ENCODE peak calls at places on chromosome 2, in nine cellular contexts. One of them, this sample, is unnamed. For H3K4me1, the result is how much of the 10 kb centered on the place peaks cover.

GRCh38 chr2:96527052-96527964 is 9.2 kb upstream of the ARID5A start:
- DNase-seq in testis: no peak
- DNase-seq in Peyer's patch: no peak
- DNase-seq in A549: no peak
- DNase-seq in transverse colon: peak
- DNase-seq in esophagus muscularis mucosa: no peak
- DNase-seq in HCT116: no peak
- DNase-seq in spleen: peak
- DNase-seq in prostate gland: no peak
- DNase-seq in this sample: no peak

GRCh38 chr2:235006986-235007385 is 55.2 kb downstream of the SH3BP4 start:
- DNase-seq in testis: no peak
- DNase-seq in Peyer's patch: no peak
- DNase-seq in A549: no peak
- DNase-seq in transverse colon: no peak
- DNase-seq in esophagus muscularis mucosa: no peak
- DNase-seq in HCT116: no peak
- DNase-seq in spleen: no peak
- DNase-seq in prostate gland: no peak
- DNase-seq in this sample: no peak

GRCh38 chr2:2234398-2234797 is 96.7 kb downstream of the MYT1L start:
- DNase-seq in testis: no peak
- DNase-seq in Peyer's patch: no peak
- DNase-seq in A549: no peak
- DNase-seq in transverse colon: no peak
- DNase-seq in esophagus muscularis mucosa: no peak
- DNase-seq in HCT116: no peak
- DNase-seq in spleen: no peak
- DNase-seq in prostate gland: no peak
- DNase-seq in this sample: peak

GRCh38 chr2:214107731-214108130 is 303.1 kb upstream of the VWC2L start:
- DNase-seq in testis: no peak
- DNase-seq in Peyer's patch: no peak
- DNase-seq in A549: no peak
- DNase-seq in transverse colon: no peak
- DNase-seq in esophagus muscularis mucosa: no peak
- DNase-seq in HCT116: no peak
- DNase-seq in spleen: no peak
- DNase-seq in prostate gland: no peak
- DNase-seq in this sample: no peak

GRCh38 chr2:112728384-112729175 is 7.8 kb downstream of the NT5DC4 start:
- DNase-seq in testis: no peak
- DNase-seq in Peyer's patch: no peak
- DNase-seq in A549: no peak
- DNase-seq in transverse colon: no peak
- DNase-seq in esophagus muscularis mucosa: peak
- DNase-seq in HCT116: no peak
- DNase-seq in spleen: peak
- DNase-seq in prostate gland: no peak
- DNase-seq in this sample: peak

GRCh38 chr2:28326873-28327495 is 65.7 kb upstream of the FOSL2 start:
- DNase-seq in testis: peak
- DNase-seq in Peyer's patch: no peak
- DNase-seq in A549: no peak
- DNase-seq in transverse colon: no peak
- DNase-seq in esophagus muscularis mucosa: peak
- DNase-seq in HCT116: no peak
- DNase-seq in spleen: no peak
- DNase-seq in prostate gland: no peak
- DNase-seq in this sample: no peak

GRCh38 chr2:169041594-169041993 is 10.5 kb upstream of the ABCB11 start:
- DNase-seq in testis: no peak
- DNase-seq in Peyer's patch: no peak
- DNase-seq in A549: no peak
- DNase-seq in transverse colon: no peak
- DNase-seq in esophagus muscularis mucosa: no peak
- DNase-seq in HCT116: no peak
- DNase-seq in spleen: no peak
- DNase-seq in prostate gland: no peak
- DNase-seq in this sample: no peak

GRCh38 chr2:24930768-24931167 is 10.7 kb upstream of the ADCY3 start:
- DNase-seq in testis: no peak
- DNase-seq in Peyer's patch: no peak
- DNase-seq in A549: no peak
- DNase-seq in transverse colon: no peak
- DNase-seq in esophagus muscularis mucosa: no peak
- DNase-seq in HCT116: no peak
- DNase-seq in spleen: peak
- DNase-seq in prostate gland: no peak
- DNase-seq in this sample: no peak

GRCh38 chr2:101892377-101892776 is 99.4 kb upstream of the IL1R2 start:
- DNase-seq in testis: no peak
- DNase-seq in Peyer's patch: no peak
- DNase-seq in A549: no peak
- DNase-seq in transverse colon: no peak
- DNase-seq in esophagus muscularis mucosa: no peak
- DNase-seq in HCT116: no peak
- DNase-seq in spleen: no peak
- DNase-seq in prostate gland: no peak
- DNase-seq in this sample: no peak

GRCh38 chr2:166234112-166234846 is 106.5 kb upstream of the SCN1A start:
- DNase-seq in testis: no peak
- DNase-seq in Peyer's patch: no peak
- DNase-seq in A549: peak
- DNase-seq in transverse colon: no peak
- DNase-seq in esophagus muscularis mucosa: no peak
- DNase-seq in HCT116: no peak
- DNase-seq in spleen: no peak
- DNase-seq in prostate gland: no peak
- DNase-seq in this sample: no peak

GRCh38 chr2:136131484-136131960 is 13.6 kb upstream of the CXCR4 start:
- DNase-seq in testis: no peak
- DNase-seq in Peyer's patch: no peak
- DNase-seq in A549: no peak
- DNase-seq in transverse colon: no peak
- DNase-seq in esophagus muscularis mucosa: no peak
- DNase-seq in HCT116: no peak
- DNase-seq in spleen: no peak
- DNase-seq in prostate gland: no peak
- DNase-seq in this sample: no peak

DNA sequence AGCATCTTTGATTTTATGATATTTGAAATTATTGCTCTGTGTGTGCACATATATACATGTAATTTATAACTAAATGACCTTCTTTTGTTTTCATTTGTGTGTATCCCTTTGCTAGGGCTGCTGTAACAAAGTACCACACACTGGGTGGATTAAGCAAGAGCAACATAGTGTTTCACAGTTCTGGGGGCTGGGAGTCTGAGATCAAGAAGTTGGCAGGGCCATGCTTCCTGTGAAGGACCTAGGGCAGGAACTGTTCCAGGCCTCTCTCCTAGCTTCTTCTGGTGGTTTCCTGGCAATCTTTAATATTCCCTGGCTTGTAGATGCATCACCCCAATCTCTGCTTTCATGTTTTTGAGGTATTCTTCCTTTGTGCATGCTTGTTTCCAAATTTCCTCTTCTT is 1043.9 kb downstream of the TSN start:
- DNase-seq in testis: no peak
- DNase-seq in Peyer's patch: no peak
- DNase-seq in A549: no peak
- DNase-seq in transverse colon: no peak
- DNase-seq in esophagus muscularis mucosa: no peak
- DNase-seq in HCT116: no peak
- DNase-seq in spleen: no peak
- DNase-seq in prostate gland: no peak
- DNase-seq in this sample: no peak
- H3K4me1 ChIP-seq in testis: under half
- H3K4me1 ChIP-seq in Peyer's patch: under half
- H3K4me1 ChIP-seq in A549: under half
- H3K4me1 ChIP-seq in transverse colon: under half
- H3K4me1 ChIP-seq in esophagus muscularis mucosa: under half
- H3K4me1 ChIP-seq in HCT116: under half
- H3K4me1 ChIP-seq in spleen: under half
- H3K4me1 ChIP-seq in prostate gland: under half
- H3K4me1 ChIP-seq in this sample: under half

GRCh38 chr2:27216416-27217137 is 592 bp upstream of the CAD start:
- DNase-seq in testis: no peak
- DNase-seq in Peyer's patch: no peak
- DNase-seq in A549: no peak
- DNase-seq in transverse colon: no peak
- DNase-seq in esophagus muscularis mucosa: no peak
- DNase-seq in HCT116: no peak
- DNase-seq in spleen: peak
- DNase-seq in prostate gland: no peak
- DNase-seq in this sample: no peak

GRCh38 chr2:27214936-27215335 is 2.2 kb upstream of the CAD start:
- DNase-seq in testis: no peak
- DNase-seq in Peyer's patch: no peak
- DNase-seq in A549: no peak
- DNase-seq in transverse colon: no peak
- DNase-seq in esophagus muscularis mucosa: no peak
- DNase-seq in HCT116: no peak
- DNase-seq in spleen: no peak
- DNase-seq in prostate gland: no peak
- DNase-seq in this sample: no peak

GRCh38 chr2:27220091-27220490 is 2.9 kb downstream of the CAD start:
- DNase-seq in testis: no peak
- DNase-seq in Peyer's patch: no peak
- DNase-seq in A549: no peak
- DNase-seq in transverse colon: no peak
- DNase-seq in esophagus muscularis mucosa: no peak
- DNase-seq in HCT116: no peak
- DNase-seq in spleen: no peak
- DNase-seq in prostate gland: no peak
- DNase-seq in this sample: no peak

GRCh38 chr2:27218614-27219013 is 1.4 kb downstream of the CAD start:
- DNase-seq in testis: no peak
- DNase-seq in Peyer's patch: no peak
- DNase-seq in A549: no peak
- DNase-seq in transverse colon: no peak
- DNase-seq in esophagus muscularis mucosa: no peak
- DNase-seq in HCT116: no peak
- DNase-seq in spleen: no peak
- DNase-seq in prostate gland: no peak
- DNase-seq in this sample: no peak

GRCh38 chr2:27217173-27218121 is at the start of gene CAD:
- DNase-seq in testis: peak
- DNase-seq in Peyer's patch: peak
- DNase-seq in A549: peak
- DNase-seq in transverse colon: peak
- DNase-seq in esophagus muscularis mucosa: peak
- DNase-seq in HCT116: peak
- DNase-seq in spleen: peak
- DNase-seq in prostate gland: peak
- DNase-seq in this sample: peak
- TF ChIP-seq POLR2A in testis: no peak
- TF ChIP-seq POLR2A in Peyer's patch: no peak
- TF ChIP-seq POLR2A in A549: peak
- TF ChIP-seq POLR2A in transverse colon: peak
- TF ChIP-seq POLR2A in esophagus muscularis mucosa: no peak
- TF ChIP-seq POLR2A in HCT116: peak
- TF ChIP-seq POLR2A in spleen: no peak
- TF ChIP-seq POLR2A in prostate gland: no peak
- TF ChIP-seq POLR2A in this sample: no peak

GRCh38 chr2:159149786-159150185 is 136.7 kb downstream of the WDSUB1 start:
- DNase-seq in testis: no peak
- DNase-seq in Peyer's patch: no peak
- DNase-seq in A549: no peak
- DNase-seq in transverse colon: no peak
- DNase-seq in esophagus muscularis mucosa: no peak
- DNase-seq in HCT116: no peak
- DNase-seq in spleen: no peak
- DNase-seq in prostate gland: no peak
- DNase-seq in this sample: no peak

GRCh38 chr2:159147687-159148086 is 138.8 kb downstream of the WDSUB1 start:
- DNase-seq in testis: no peak
- DNase-seq in Peyer's patch: no peak
- DNase-seq in A549: no peak
- DNase-seq in transverse colon: no peak
- DNase-seq in esophagus muscularis mucosa: no peak
- DNase-seq in HCT116: no peak
- DNase-seq in spleen: no peak
- DNase-seq in prostate gland: no peak
- DNase-seq in this sample: no peak

GRCh38 chr2:159150208-159150607 is 136.3 kb downstream of the WDSUB1 start:
- DNase-seq in testis: no peak
- DNase-seq in Peyer's patch: no peak
- DNase-seq in A549: no peak
- DNase-seq in transverse colon: no peak
- DNase-seq in esophagus muscularis mucosa: no peak
- DNase-seq in HCT116: no peak
- DNase-seq in spleen: no peak
- DNase-seq in prostate gland: no peak
- DNase-seq in this sample: no peak

GRCh38 chr2:159146930-159147666 is 139.4 kb downstream of the WDSUB1 start:
- DNase-seq in testis: no peak
- DNase-seq in Peyer's patch: peak
- DNase-seq in A549: no peak
- DNase-seq in transverse colon: peak
- DNase-seq in esophagus muscularis mucosa: no peak
- DNase-seq in HCT116: peak
- DNase-seq in spleen: no peak
- DNase-seq in prostate gland: peak
- DNase-seq in this sample: peak

DNA sequence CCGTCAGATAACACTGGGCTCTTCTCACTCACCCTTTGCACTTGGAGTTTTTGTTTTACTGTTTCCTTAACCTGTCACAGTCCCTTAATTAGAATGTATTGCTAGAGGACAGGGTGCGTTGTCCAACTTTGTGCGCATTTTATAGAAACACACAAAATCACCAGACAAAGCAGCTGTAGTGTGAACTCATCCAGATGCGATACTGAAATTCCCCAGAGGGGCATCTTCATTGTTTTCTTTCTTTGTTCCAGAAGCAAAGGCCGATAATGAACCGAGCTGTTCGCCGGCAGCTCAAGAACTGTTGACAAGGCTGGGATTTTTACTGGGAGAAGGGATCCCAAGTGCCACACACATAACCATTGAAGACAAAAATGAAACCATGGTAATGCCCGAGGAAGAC is 137.6 kb downstream of the WDSUB1 start:
- DNase-seq in testis: no peak
- DNase-seq in Peyer's patch: no peak
- DNase-seq in A549: no peak
- DNase-seq in transverse colon: no peak
- DNase-seq in esophagus muscularis mucosa: no peak
- DNase-seq in HCT116: no peak
- DNase-seq in spleen: no peak
- DNase-seq in prostate gland: no peak
- DNase-seq in this sample: no peak
- H3K4me1 ChIP-seq in testis: under half
- H3K4me1 ChIP-seq in Peyer's patch: half or more
- H3K4me1 ChIP-seq in A549: under half
- H3K4me1 ChIP-seq in transverse colon: half or more
- H3K4me1 ChIP-seq in esophagus muscularis mucosa: half or more
- H3K4me1 ChIP-seq in HCT116: under half
- H3K4me1 ChIP-seq in spleen: under half
- H3K4me1 ChIP-seq in prostate gland: under half
- H3K4me1 ChIP-seq in this sample: under half

DNA sequence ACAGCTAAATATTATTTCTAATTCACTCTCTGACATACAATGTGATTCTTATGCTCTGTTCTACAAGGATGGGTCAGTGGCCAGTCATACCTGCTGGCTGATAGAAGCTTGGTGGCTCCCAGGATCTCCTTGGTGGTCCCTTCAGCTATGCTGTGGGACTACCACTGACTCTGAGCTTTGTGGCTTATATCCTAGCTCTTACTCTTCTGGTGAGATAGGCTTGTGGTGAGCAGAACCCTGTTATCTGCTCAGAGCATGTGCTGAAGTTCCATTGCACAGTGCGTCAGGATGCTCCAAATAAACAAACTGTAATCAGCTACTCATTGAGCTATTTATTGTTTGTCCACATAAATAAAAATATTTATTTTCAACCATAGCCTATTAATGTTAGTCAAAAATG is 51.7 kb downstream of the MFSD6 start:
- DNase-seq in testis: no peak
- DNase-seq in Peyer's patch: no peak
- DNase-seq in A549: no peak
- DNase-seq in transverse colon: no peak
- DNase-seq in esophagus muscularis mucosa: no peak
- DNase-seq in HCT116: no peak
- DNase-seq in spleen: no peak
- DNase-seq in prostate gland: no peak
- DNase-seq in this sample: no peak
- TF ChIP-seq POLR2A in testis: no peak
- TF ChIP-seq POLR2A in Peyer's patch: no peak
- TF ChIP-seq POLR2A in A549: no peak
- TF ChIP-seq POLR2A in transverse colon: no peak
- TF ChIP-seq POLR2A in esophagus muscularis mucosa: no peak
- TF ChIP-seq POLR2A in HCT116: no peak
- TF ChIP-seq POLR2A in spleen: no peak
- TF ChIP-seq POLR2A in prostate gland: no peak
- TF ChIP-seq POLR2A in this sample: no peak